ENCODE peak calls at places on chromosome 19, in eight cellular contexts. P is SK-N-SH, F is hepatocyte, E is Karpas-422, L is Peyer's patch, B is thoracic aorta, J is gastrocnemius medialis, V is mammary epithelial cell. N is an unnamed sample.
A peak's percentile ranks its signal among the peaks of the same experiment; 100 is the strongest.

GRCh38 chr19:45508681-45508930 is 1.3 kb downstream of the VASP start:
- DNase-seq in V (no peak), E (no peak), B (no peak), F (no peak), L (no peak), J (no peak), P (peak; percentile 65), N (peak; percentile 40)

GRCh38 chr19:30036154-30037129 is 94.4 kb downstream of the URI1 start:
- DNase-seq in E (no peak), L (no peak), P (no peak), V (peak; percentile 17), F (no peak), B (no peak), J (no peak), N (no peak)

GRCh38 chr19:16073481-16073880 is 2.8 kb upstream of the TPM4 start:
- DNase-seq in F (no peak), V (no peak), P (no peak), J (no peak), B (no peak), E (no peak), L (no peak), N (no peak)

GRCh38 chr19:15452111-15453047 is 2.6 kb upstream of the WIZ start:
- DNase-seq in P (peak; percentile 98), F (peak; percentile 86), L (peak; percentile 85), B (peak; percentile 49), V (peak; percentile 30), J (peak; percentile 86), E (peak; percentile 65), N (peak; percentile 77)

GRCh38 chr19:53989600-53990533 is 1.6 kb upstream of the CACNG6 start:
- DNase-seq in P (no peak), L (no peak), F (no peak), J (no peak), B (no peak), V (no peak), E (no peak), N (no peak)

GRCh38 chr19:10962863-10963262 is 2.0 kb downstream of the SMARCA4 start:
- DNase-seq in V (no peak), L (no peak), B (no peak), J (no peak), F (no peak), E (no peak), P (no peak), N (no peak)

GRCh38 chr19:8001995-8002849 is 3.2 kb downstream of the ELAVL1 start:
- DNase-seq in V (peak; percentile 79), F (peak; percentile 87), P (peak; percentile 89), E (peak; percentile 88), L (peak; percentile 86), B (peak; percentile 11), J (peak; percentile 70), N (peak; percentile 84)

GRCh38 chr19:926595-927043 is 784 bp downstream of the ARID3A start:
- DNase-seq in E (peak; percentile 94), L (no peak), B (no peak), V (no peak), J (no peak), F (peak; percentile 75), P (no peak), N (peak; percentile 59)

GRCh38 chr19:49851456-49852259 is 699 bp downstream of the PTOV1 start:
- DNase-seq in L (peak; percentile 55), P (peak; percentile 80), F (peak; percentile 53), J (no peak), E (peak; percentile 86), B (no peak), V (no peak), N (peak; percentile 70)

GRCh38 chr19:53467503-53468262 is at the start of gene ZNF813:
- DNase-seq in B (peak; percentile 89), J (peak; percentile 83), E (peak; percentile 96), V (peak; percentile 71), L (peak; percentile 98), F (peak; percentile 96), P (peak; percentile 95), N (peak; percentile 92)

GRCh38 chr19:45333609-45334303 is 6.8 kb upstream of the KLC3 start:
- DNase-seq in E (peak; percentile 54), L (no peak), V (no peak), B (no peak), J (no peak), P (no peak), F (no peak), N (no peak)

GRCh38 chr19:32651729-32652140 is 23.2 kb downstream of the ANKRD27 start:
- DNase-seq in B (no peak), E (no peak), L (no peak), V (no peak), P (peak; percentile 60), F (peak; percentile 46), J (peak; percentile 63), N (peak; percentile 79)

GRCh38 chr19:55546822-55547614 is 1.7 kb upstream of the SBK3 start:
- DNase-seq in F (peak; percentile 43), B (peak; percentile 68), P (no peak), V (peak; percentile 26), E (no peak), J (peak; percentile 80), L (no peak), N (peak; percentile 28)

GRCh38 chr19:14435320-14436050 is 2.4 kb downstream of the PKN1 start:
- DNase-seq in P (no peak), E (no peak), F (no peak), V (no peak), L (no peak), J (no peak), B (no peak), N (no peak)

GRCh38 chr19:14437578-14438140 is 4.6 kb downstream of the PKN1 start:
- DNase-seq in L (no peak), E (no peak), B (no peak), V (no peak), F (no peak), P (no peak), J (no peak), N (no peak)

GRCh38 chr19:14440049-14440448 is 6.9 kb downstream of the PKN1 start:
- DNase-seq in J (peak; percentile 22), F (no peak), L (peak; percentile 71), B (no peak), P (no peak), V (no peak), E (peak; percentile 95), N (no peak)

GRCh38 chr19:14441041-14441938 is 8.2 kb downstream of the PKN1 start:
- DNase-seq in J (no peak), L (no peak), B (no peak), F (no peak), P (peak; percentile 57), V (no peak), E (no peak), N (no peak)

DNA sequence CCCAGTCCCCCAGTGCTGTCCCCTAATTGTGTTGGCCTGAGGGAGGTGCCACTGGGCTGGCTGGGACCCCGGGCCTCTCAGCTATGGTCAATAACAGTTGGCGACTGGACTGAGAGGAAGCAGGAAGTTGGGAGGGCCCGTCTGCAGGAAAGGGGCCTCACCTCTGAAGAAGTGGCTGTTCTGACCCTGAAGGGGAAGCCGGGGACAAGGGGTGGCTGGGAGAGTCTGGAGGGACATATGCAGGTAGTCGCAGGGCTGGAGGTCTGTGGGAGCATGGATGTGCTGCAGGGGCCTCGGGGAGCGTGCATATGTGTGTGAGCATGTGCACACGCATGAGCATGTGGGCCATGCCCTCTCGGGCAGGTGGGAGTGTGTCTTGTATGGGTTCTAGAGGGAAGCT is 5.9 kb downstream of the PKN1 start:
- DNase-seq in L (no peak), P (no peak), J (no peak), F (no peak), E (peak; percentile 15), V (no peak), B (no peak), N (no peak)
- H3K4me1 ChIP-seq in L (peaks cover 43% of the 10 kb centered on the region), P (peaks cover 6% of the 10 kb centered on the region), J (peaks cover 13% of the 10 kb centered on the region), F (peaks cover 12% of the 10 kb centered on the region), E (peaks cover 30% of the 10 kb centered on the region), V (peaks cover 12% of the 10 kb centered on the region), B (peaks cover 20% of the 10 kb centered on the region), N (peaks cover 5% of the 10 kb centered on the region)

GRCh38 chr19:46722004-46722380 is 5.1 kb upstream of the PRKD2 start:
- DNase-seq in V (peak; percentile 61), P (no peak), L (no peak), E (no peak), J (no peak), F (no peak), B (no peak), N (no peak)
- H3K4me1 ChIP-seq in V (peaks cover 30% of the 10 kb centered on the region), P (no peaks in the 10 kb centered on the region), L (peaks cover 13% of the 10 kb centered on the region), E (peaks cover 56% of the 10 kb centered on the region), J (peaks cover 13% of the 10 kb centered on the region), F (peaks cover 7% of the 10 kb centered on the region), B (no peaks in the 10 kb centered on the region), N (peaks cover 5% of the 10 kb centered on the region)

GRCh38 chr19:47228168-47228936 is 2.6 kb downstream of the BBC3 start:
- DNase-seq in J (peak; percentile 44), E (peak; percentile 59), V (peak; percentile 26), B (no peak), P (peak; percentile 66), F (peak; percentile 76), L (peak; percentile 72), N (no peak)
- H3K4me1 ChIP-seq in J (peaks cover 31% of the 10 kb centered on the region), E (peaks cover 49% of the 10 kb centered on the region), V (peaks cover 61% of the 10 kb centered on the region), B (peaks cover 58% of the 10 kb centered on the region), P (peaks cover 27% of the 10 kb centered on the region), F (peaks cover 38% of the 10 kb centered on the region), L (peaks cover 55% of the 10 kb centered on the region), N (peaks cover 27% of the 10 kb centered on the region)

GRCh38 chr19:3100747-3101730 is 6.9 kb downstream of the GNA11 start:
- DNase-seq in V (no peak), P (no peak), L (no peak), J (no peak), F (no peak), E (no peak), B (no peak), N (no peak)

GRCh38 chr19:3104708-3104983 is 10.5 kb downstream of the GNA11 start:
- DNase-seq in J (no peak), F (no peak), B (no peak), V (no peak), L (no peak), E (no peak), P (no peak), N (no peak)

GRCh38 chr19:3099347-3100145 is 5.4 kb downstream of the GNA11 start:
- DNase-seq in P (no peak), E (no peak), B (no peak), L (no peak), V (no peak), J (no peak), F (no peak), N (no peak)

GRCh38 chr19:3100331-3100730 is 6.2 kb downstream of the GNA11 start:
- DNase-seq in B (no peak), P (no peak), J (no peak), L (no peak), V (no peak), F (no peak), E (no peak), N (no peak)

DNA sequence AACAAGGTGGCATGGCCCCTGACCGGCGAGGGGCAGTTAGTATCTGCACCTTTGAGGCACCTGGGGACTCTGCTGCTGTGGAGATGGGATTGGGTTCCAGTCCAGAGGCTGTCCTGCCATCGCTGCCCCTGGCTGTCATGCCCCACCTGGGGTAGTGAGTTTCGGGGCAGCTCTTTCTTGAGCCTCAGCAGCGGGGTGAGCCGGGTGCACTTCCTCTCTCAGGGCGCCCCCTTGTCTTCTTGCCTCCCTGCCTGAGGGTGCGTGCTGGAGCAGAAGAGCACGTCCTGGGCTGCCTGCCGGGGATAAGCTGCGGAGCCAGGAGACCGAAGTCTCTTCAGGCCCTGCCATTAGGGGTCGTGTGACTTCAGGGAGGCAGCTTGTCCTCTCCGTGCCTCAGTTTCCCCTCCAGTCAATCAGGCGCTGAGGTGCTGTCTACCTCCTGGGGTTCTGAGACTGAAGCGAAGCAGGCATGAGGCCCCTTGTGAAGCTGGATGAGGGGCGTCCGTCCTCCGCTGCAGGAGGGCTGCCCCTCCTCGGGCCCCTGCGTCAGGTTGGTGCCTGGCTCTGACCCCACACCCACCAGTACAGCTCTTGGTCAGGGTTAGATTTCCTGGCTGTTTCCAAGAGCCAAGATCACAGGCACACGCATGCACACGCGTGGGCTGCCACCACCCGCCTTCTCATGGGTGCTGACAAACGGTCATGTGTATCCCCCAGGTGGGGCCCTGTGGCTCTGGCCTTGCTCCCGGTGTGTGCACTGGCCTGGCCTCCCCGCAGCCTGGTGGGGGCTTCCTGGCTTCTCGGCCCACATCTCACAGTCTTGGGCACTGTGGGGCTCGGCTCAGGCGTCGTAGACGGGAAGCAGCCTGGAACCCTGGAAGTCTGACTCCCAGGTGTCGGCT is 8.3 kb downstream of the GNA11 start:
- DNase-seq in P (no peak), E (no peak), J (no peak), F (no peak), L (no peak), V (no peak), B (no peak), N (no peak)
- H3K4me1 ChIP-seq in P (no peaks in the 10 kb centered on the region), E (no peaks in the 10 kb centered on the region), J (peaks cover 88% of the 10 kb centered on the region), F (peaks cover 39% of the 10 kb centered on the region), L (peaks cover 96% of the 10 kb centered on the region), V (peaks cover 19% of the 10 kb centered on the region), B (peaks cover 67% of the 10 kb centered on the region), N (no peaks in the 10 kb centered on the region)

N was measured in A673.